ENCODE peak calls at places on chromosomes 4 and X, in nine cellular contexts. One of them, this sample, is unnamed.

GRCh38 chr4:4990329-4990728 is 28.9 kb downstream of the CYTL1 start:
- DNase-seq in NCI-H2029: no peak
- DNase-seq in NCI-H524 treated with DMSO at 0.1 percent for 48 hours: no peak
- DNase-seq in uterus: no peak
- DNase-seq in GM03348: peak; percentile 54
- DNase-seq in stimulated activated CD4-positive, alpha-beta T cell treated with anti-CD3 and anti-CD28 coated beads, Interleukin-15, amount 100 ng/mL, for 1 hour: no peak
- DNase-seq in progenitor cell of endocrine pancreas: no peak
- DNase-seq in NAMALWA: no peak
- DNase-seq in ACHN: no peak
- DNase-seq in this sample: no peak

GRCh38 chr4:180449395-180449956 is 1793.7 kb upstream of the TENM3 start:
- DNase-seq in ACHN: peak; percentile 71
- DNase-seq in stimulated activated CD4-positive, alpha-beta T cell treated with anti-CD3 and anti-CD28 coated beads, Interleukin-15, amount 100 ng/mL, for 1 hour: no peak
- DNase-seq in NAMALWA: peak; percentile 73
- DNase-seq in progenitor cell of endocrine pancreas: no peak
- DNase-seq in uterus: no peak
- DNase-seq in NCI-H2029: peak; percentile 50
- DNase-seq in NCI-H524 treated with DMSO at 0.1 percent for 48 hours: no peak
- DNase-seq in GM03348: no peak
- DNase-seq in this sample: no peak

GRCh38 chr4:26909369-26909768 is 48.7 kb downstream of the STIM2 start:
- DNase-seq in NCI-H524 treated with DMSO at 0.1 percent for 48 hours: no peak
- DNase-seq in progenitor cell of endocrine pancreas: no peak
- DNase-seq in GM03348: no peak
- DNase-seq in uterus: no peak
- DNase-seq in NAMALWA: no peak
- DNase-seq in NCI-H2029: no peak
- DNase-seq in ACHN: no peak
- DNase-seq in stimulated activated CD4-positive, alpha-beta T cell treated with anti-CD3 and anti-CD28 coated beads, Interleukin-15, amount 100 ng/mL, for 1 hour: no peak
- DNase-seq in this sample: no peak

GRCh38 chrX:102339312-102340298 is 92.6 kb downstream of the NXF2 start:
- DNase-seq in NAMALWA: peak; percentile 8
- DNase-seq in NCI-H2029: no peak
- DNase-seq in NCI-H524 treated with DMSO at 0.1 percent for 48 hours: no peak
- DNase-seq in GM03348: no peak
- DNase-seq in stimulated activated CD4-positive, alpha-beta T cell treated with anti-CD3 and anti-CD28 coated beads, Interleukin-15, amount 100 ng/mL, for 1 hour: no peak
- DNase-seq in ACHN: no peak
- DNase-seq in progenitor cell of endocrine pancreas: no peak
- DNase-seq in uterus: no peak
- DNase-seq in this sample: no peak

GRCh38 chrX:1521459-1521956 is 15.5 kb downstream of the P2RY8 start:
- DNase-seq in NAMALWA: peak; percentile 95
- DNase-seq in ACHN: no peak
- DNase-seq in NCI-H2029: no peak
- DNase-seq in progenitor cell of endocrine pancreas: no peak
- DNase-seq in NCI-H524 treated with DMSO at 0.1 percent for 48 hours: no peak
- DNase-seq in stimulated activated CD4-positive, alpha-beta T cell treated with anti-CD3 and anti-CD28 coated beads, Interleukin-15, amount 100 ng/mL, for 1 hour: no peak
- DNase-seq in uterus: no peak
- DNase-seq in GM03348: no peak
- DNase-seq in this sample: no peak

GRCh38 chr4:76215120-76215519 is 1.5 kb upstream of the SCARB2 start:
- DNase-seq in GM03348: no peak
- DNase-seq in stimulated activated CD4-positive, alpha-beta T cell treated with anti-CD3 and anti-CD28 coated beads, Interleukin-15, amount 100 ng/mL, for 1 hour: no peak
- DNase-seq in NAMALWA: no peak
- DNase-seq in NCI-H524 treated with DMSO at 0.1 percent for 48 hours: no peak
- DNase-seq in NCI-H2029: no peak
- DNase-seq in progenitor cell of endocrine pancreas: no peak
- DNase-seq in ACHN: no peak
- DNase-seq in uterus: no peak
- DNase-seq in this sample: no peak

GRCh38 chrX:17078031-17078730 is 131.7 kb downstream of the REPS2 start:
- DNase-seq in ACHN: no peak
- DNase-seq in NAMALWA: no peak
- DNase-seq in NCI-H524 treated with DMSO at 0.1 percent for 48 hours: no peak
- DNase-seq in uterus: no peak
- DNase-seq in stimulated activated CD4-positive, alpha-beta T cell treated with anti-CD3 and anti-CD28 coated beads, Interleukin-15, amount 100 ng/mL, for 1 hour: no peak
- DNase-seq in NCI-H2029: no peak
- DNase-seq in progenitor cell of endocrine pancreas: no peak
- DNase-seq in GM03348: peak; percentile 59
- DNase-seq in this sample: no peak

GRCh38 chr4:181966084-181966483 is 277.1 kb upstream of the TENM3 start:
- DNase-seq in NAMALWA: no peak
- DNase-seq in ACHN: no peak
- DNase-seq in progenitor cell of endocrine pancreas: no peak
- DNase-seq in uterus: no peak
- DNase-seq in stimulated activated CD4-positive, alpha-beta T cell treated with anti-CD3 and anti-CD28 coated beads, Interleukin-15, amount 100 ng/mL, for 1 hour: no peak
- DNase-seq in NCI-H524 treated with DMSO at 0.1 percent for 48 hours: no peak
- DNase-seq in NCI-H2029: no peak
- DNase-seq in GM03348: peak; percentile 53
- DNase-seq in this sample: no peak

GRCh38 chr4:151687021-151687640 is 73.7 kb downstream of the GATB start:
- DNase-seq in GM03348: no peak
- DNase-seq in NAMALWA: no peak
- DNase-seq in ACHN: no peak
- DNase-seq in NCI-H2029: no peak
- DNase-seq in progenitor cell of endocrine pancreas: no peak
- DNase-seq in NCI-H524 treated with DMSO at 0.1 percent for 48 hours: no peak
- DNase-seq in uterus: no peak
- DNase-seq in stimulated activated CD4-positive, alpha-beta T cell treated with anti-CD3 and anti-CD28 coated beads, Interleukin-15, amount 100 ng/mL, for 1 hour: no peak
- DNase-seq in this sample: no peak

GRCh38 chr4:21979196-21979595 is 30.6 kb upstream of the KCNIP4 start:
- DNase-seq in NCI-H2029: no peak
- DNase-seq in NCI-H524 treated with DMSO at 0.1 percent for 48 hours: no peak
- DNase-seq in NAMALWA: no peak
- DNase-seq in uterus: no peak
- DNase-seq in GM03348: peak; percentile 7
- DNase-seq in stimulated activated CD4-positive, alpha-beta T cell treated with anti-CD3 and anti-CD28 coated beads, Interleukin-15, amount 100 ng/mL, for 1 hour: no peak
- DNase-seq in ACHN: no peak
- DNase-seq in progenitor cell of endocrine pancreas: no peak
- DNase-seq in this sample: no peak

GRCh38 chrX:104137496-104137895 is 19.3 kb downstream of the SLC25A53 start:
- DNase-seq in GM03348: peak; percentile 5
- DNase-seq in NCI-H524 treated with DMSO at 0.1 percent for 48 hours: peak; percentile 5
- DNase-seq in NCI-H2029: no peak
- DNase-seq in uterus: no peak
- DNase-seq in ACHN: peak; percentile 6
- DNase-seq in progenitor cell of endocrine pancreas: no peak
- DNase-seq in NAMALWA: peak; percentile 25
- DNase-seq in stimulated activated CD4-positive, alpha-beta T cell treated with anti-CD3 and anti-CD28 coated beads, Interleukin-15, amount 100 ng/mL, for 1 hour: no peak
- DNase-seq in this sample: no peak

GRCh38 chr4:87985097-87985886 is 9.8 kb downstream of the SPP1 start:
- DNase-seq in NCI-H2029: peak; percentile 65
- DNase-seq in GM03348: peak; percentile 64
- DNase-seq in uterus: peak; percentile 40
- DNase-seq in NAMALWA: peak; percentile 46
- DNase-seq in stimulated activated CD4-positive, alpha-beta T cell treated with anti-CD3 and anti-CD28 coated beads, Interleukin-15, amount 100 ng/mL, for 1 hour: no peak
- DNase-seq in progenitor cell of endocrine pancreas: no peak
- DNase-seq in ACHN: peak; percentile 87
- DNase-seq in NCI-H524 treated with DMSO at 0.1 percent for 48 hours: no peak
- DNase-seq in this sample: peak; percentile 6

GRCh38 chr4:123599920-123600394 is 203.4 kb downstream of the SPRY1 start:
- DNase-seq in NCI-H524 treated with DMSO at 0.1 percent for 48 hours: no peak
- DNase-seq in ACHN: no peak
- DNase-seq in stimulated activated CD4-positive, alpha-beta T cell treated with anti-CD3 and anti-CD28 coated beads, Interleukin-15, amount 100 ng/mL, for 1 hour: no peak
- DNase-seq in NCI-H2029: peak; percentile 68
- DNase-seq in GM03348: peak; percentile 25
- DNase-seq in NAMALWA: peak; percentile 52
- DNase-seq in progenitor cell of endocrine pancreas: no peak
- DNase-seq in uterus: peak; percentile 47
- DNase-seq in this sample: no peak

GRCh38 chrX:139429913-139430312 is 100.6 kb upstream of the F9 start:
- DNase-seq in GM03348: peak; percentile 17
- DNase-seq in ACHN: peak; percentile 0
- DNase-seq in NAMALWA: peak; percentile 0
- DNase-seq in progenitor cell of endocrine pancreas: no peak
- DNase-seq in uterus: no peak
- DNase-seq in NCI-H2029: no peak
- DNase-seq in NCI-H524 treated with DMSO at 0.1 percent for 48 hours: no peak
- DNase-seq in stimulated activated CD4-positive, alpha-beta T cell treated with anti-CD3 and anti-CD28 coated beads, Interleukin-15, amount 100 ng/mL, for 1 hour: no peak
- DNase-seq in this sample: no peak

GRCh38 chr4:175758595-175758994 is 53.5 kb downstream of the GPM6A start:
- DNase-seq in NCI-H524 treated with DMSO at 0.1 percent for 48 hours: no peak
- DNase-seq in stimulated activated CD4-positive, alpha-beta T cell treated with anti-CD3 and anti-CD28 coated beads, Interleukin-15, amount 100 ng/mL, for 1 hour: no peak
- DNase-seq in progenitor cell of endocrine pancreas: no peak
- DNase-seq in GM03348: no peak
- DNase-seq in NCI-H2029: no peak
- DNase-seq in uterus: no peak
- DNase-seq in NAMALWA: no peak
- DNase-seq in ACHN: no peak
- DNase-seq in this sample: no peak

GRCh38 chr4:182320092-182320491 is 76.9 kb downstream of the TENM3 start:
- DNase-seq in uterus: no peak
- DNase-seq in NCI-H524 treated with DMSO at 0.1 percent for 48 hours: no peak
- DNase-seq in GM03348: no peak
- DNase-seq in NCI-H2029: no peak
- DNase-seq in progenitor cell of endocrine pancreas: no peak
- DNase-seq in NAMALWA: no peak
- DNase-seq in ACHN: no peak
- DNase-seq in stimulated activated CD4-positive, alpha-beta T cell treated with anti-CD3 and anti-CD28 coated beads, Interleukin-15, amount 100 ng/mL, for 1 hour: no peak
- DNase-seq in this sample: no peak

GRCh38 chr4:8690811-8691775 is 98.5 kb downstream of the CPZ start:
- DNase-seq in NCI-H2029: no peak
- DNase-seq in progenitor cell of endocrine pancreas: no peak
- DNase-seq in GM03348: no peak
- DNase-seq in ACHN: no peak
- DNase-seq in NCI-H524 treated with DMSO at 0.1 percent for 48 hours: no peak
- DNase-seq in uterus: no peak
- DNase-seq in NAMALWA: no peak
- DNase-seq in stimulated activated CD4-positive, alpha-beta T cell treated with anti-CD3 and anti-CD28 coated beads, Interleukin-15, amount 100 ng/mL, for 1 hour: no peak
- DNase-seq in this sample: no peak

GRCh38 chr4:3717241-3717640 is 48.9 kb upstream of the ADRA2C start:
- DNase-seq in uterus: no peak
- DNase-seq in ACHN: no peak
- DNase-seq in NCI-H524 treated with DMSO at 0.1 percent for 48 hours: no peak
- DNase-seq in stimulated activated CD4-positive, alpha-beta T cell treated with anti-CD3 and anti-CD28 coated beads, Interleukin-15, amount 100 ng/mL, for 1 hour: no peak
- DNase-seq in NAMALWA: no peak
- DNase-seq in progenitor cell of endocrine pancreas: no peak
- DNase-seq in NCI-H2029: no peak
- DNase-seq in GM03348: no peak
- DNase-seq in this sample: no peak

GRCh38 chrX:16671005-16671404 is 21.0 kb downstream of the S100G start:
- DNase-seq in NCI-H524 treated with DMSO at 0.1 percent for 48 hours: no peak
- DNase-seq in progenitor cell of endocrine pancreas: no peak
- DNase-seq in ACHN: peak; percentile 25
- DNase-seq in stimulated activated CD4-positive, alpha-beta T cell treated with anti-CD3 and anti-CD28 coated beads, Interleukin-15, amount 100 ng/mL, for 1 hour: no peak
- DNase-seq in uterus: peak; percentile 18
- DNase-seq in NAMALWA: peak; percentile 46
- DNase-seq in GM03348: peak; percentile 69
- DNase-seq in NCI-H2029: no peak
- DNase-seq in this sample: no peak

GRCh38 chr4:107183155-107183774 is 147.2 kb upstream of the DKK2 start:
- DNase-seq in progenitor cell of endocrine pancreas: no peak
- DNase-seq in NCI-H524 treated with DMSO at 0.1 percent for 48 hours: peak; percentile 0
- DNase-seq in uterus: no peak
- DNase-seq in ACHN: peak; percentile 55
- DNase-seq in NAMALWA: peak; percentile 71
- DNase-seq in NCI-H2029: peak; percentile 8
- DNase-seq in stimulated activated CD4-positive, alpha-beta T cell treated with anti-CD3 and anti-CD28 coated beads, Interleukin-15, amount 100 ng/mL, for 1 hour: no peak
- DNase-seq in GM03348: peak; percentile 57
- DNase-seq in this sample: no peak

GRCh38 chr4:119785963-119786362 is 157.4 kb upstream of the PDE5A start:
- DNase-seq in progenitor cell of endocrine pancreas: no peak
- DNase-seq in uterus: no peak
- DNase-seq in stimulated activated CD4-positive, alpha-beta T cell treated with anti-CD3 and anti-CD28 coated beads, Interleukin-15, amount 100 ng/mL, for 1 hour: no peak
- DNase-seq in NCI-H2029: no peak
- DNase-seq in ACHN: peak; percentile 15
- DNase-seq in NCI-H524 treated with DMSO at 0.1 percent for 48 hours: no peak
- DNase-seq in GM03348: peak; percentile 17
- DNase-seq in NAMALWA: peak; percentile 16
- DNase-seq in this sample: no peak

GRCh38 chrX:130108647-130109428 is 1.5 kb downstream of the ELF4 start:
- DNase-seq in GM03348: peak; percentile 65
- DNase-seq in NCI-H524 treated with DMSO at 0.1 percent for 48 hours: no peak
- DNase-seq in ACHN: peak; percentile 18
- DNase-seq in NCI-H2029: peak; percentile 6
- DNase-seq in NAMALWA: peak; percentile 67
- DNase-seq in stimulated activated CD4-positive, alpha-beta T cell treated with anti-CD3 and anti-CD28 coated beads, Interleukin-15, amount 100 ng/mL, for 1 hour: no peak
- DNase-seq in progenitor cell of endocrine pancreas: no peak
- DNase-seq in uterus: no peak
- DNase-seq in this sample: no peak

GRCh38 chr4:140149851-140150635 is 3.9 kb downstream of the MAML3 start:
- DNase-seq in NCI-H2029: peak; percentile 70
- DNase-seq in NAMALWA: peak; percentile 86
- DNase-seq in uterus: peak; percentile 86
- DNase-seq in progenitor cell of endocrine pancreas: peak; percentile 46
- DNase-seq in NCI-H524 treated with DMSO at 0.1 percent for 48 hours: no peak
- DNase-seq in stimulated activated CD4-positive, alpha-beta T cell treated with anti-CD3 and anti-CD28 coated beads, Interleukin-15, amount 100 ng/mL, for 1 hour: peak; percentile 21
- DNase-seq in GM03348: peak; percentile 65
- DNase-seq in ACHN: peak; percentile 24
- DNase-seq in this sample: peak; percentile 49

GRCh38 chr4:146647615-146648383 is 9.1 kb downstream of the POU4F2 start:
- DNase-seq in GM03348: no peak
- DNase-seq in progenitor cell of endocrine pancreas: no peak
- DNase-seq in stimulated activated CD4-positive, alpha-beta T cell treated with anti-CD3 and anti-CD28 coated beads, Interleukin-15, amount 100 ng/mL, for 1 hour: no peak
- DNase-seq in ACHN: no peak
- DNase-seq in NCI-H524 treated with DMSO at 0.1 percent for 48 hours: no peak
- DNase-seq in NAMALWA: no peak
- DNase-seq in uterus: no peak
- DNase-seq in NCI-H2029: no peak
- DNase-seq in this sample: no peak

This sample was measured in NCI-H2107.